ENCODE peak calls at places on chromosomes 1 and 21, in six cellular contexts. E is astrocyte, B is HCT116, H is right cardiac atrium, D is colonic mucosa, V is tibial nerve. L is an unnamed sample.

GRCh38 chr1:183080406-183080805 is 57.2 kb downstream of the LAMC1 start:
- DNase-seq in V (no peak), E (peak; percentile 72), D (no peak), H (no peak), B (no peak), L (no peak)

GRCh38 chr21:14602418-14602987 is 56.4 kb upstream of the SAMSN1 start:
- DNase-seq in B (no peak), E (no peak), V (no peak), H (no peak), D (no peak), L (no peak)

GRCh38 chr1:236687273-236687672 is 974 bp downstream of the ACTN2 start:
- DNase-seq in E (no peak), B (no peak), H (no peak), D (no peak), V (no peak), L (no peak)

GRCh38 chr1:102098536-102098935 is 101.8 kb upstream of the OLFM3 start:
- DNase-seq in H (no peak), B (no peak), V (no peak), E (no peak), D (no peak), L (no peak)

GRCh38 chr1:39102537-39103320 is 76.6 kb downstream of the NDUFS5 start:
- DNase-seq in D (peak; percentile 34), B (peak; percentile 50), E (peak; percentile 69), V (no peak), H (peak; percentile 62), L (no peak)

GRCh38 chr1:111909010-111909409 is 80.5 kb downstream of the KCND3 start:
- DNase-seq in V (no peak), H (no peak), E (no peak), D (no peak), B (no peak), L (no peak)

GRCh38 chr1:208924011-208924410 is 659.5 kb upstream of the CAMK1G start:
- DNase-seq in H (no peak), E (peak; percentile 73), D (no peak), B (no peak), V (no peak), L (no peak)

GRCh38 chr1:219387211-219387610 is 213.5 kb downstream of the LYPLAL1 start:
- DNase-seq in E (no peak), D (no peak), H (no peak), V (no peak), B (no peak), L (no peak)

GRCh38 chr1:9714257-9714718 is 62.8 kb downstream of the PIK3CD start:
- DNase-seq in H (peak; percentile 9), E (no peak), V (no peak), D (no peak), B (no peak), L (no peak)

GRCh38 chr1:26915204-26915842 is 1.5 kb upstream of the NR0B2 start:
- DNase-seq in D (peak; percentile 58), V (no peak), H (peak; percentile 73), B (no peak), E (no peak), L (no peak)

GRCh38 chr1:107549152-107549810 is 408.4 kb downstream of the NTNG1 start:
- DNase-seq in H (no peak), D (no peak), E (no peak), V (no peak), B (no peak), L (no peak)

GRCh38 chr1:212827831-212828278 is 19.6 kb downstream of the SPATA45 start:
- DNase-seq in H (no peak), D (peak; percentile 39), V (no peak), E (no peak), B (no peak), L (no peak)

GRCh38 chr1:25889470-25889869 is 14.0 kb upstream of the PAQR7 start:
- DNase-seq in V (no peak), E (no peak), B (no peak), H (no peak), D (no peak), L (no peak)

GRCh38 chr1:111769517-111770146 is 13.9 kb downstream of the DDX20 start:
- DNase-seq in V (no peak), E (peak; percentile 43), B (peak; percentile 48), H (no peak), D (no peak), L (peak; percentile 27)

GRCh38 chr1:234743866-234744581 is 134.0 kb upstream of the IRF2BP2 start:
- DNase-seq in D (no peak), H (peak; percentile 71), B (no peak), E (peak; percentile 76), V (no peak), L (no peak)

GRCh38 chr1:167431261-167431908 is 86.9 kb downstream of the CD247 start:
- DNase-seq in V (no peak), E (no peak), B (no peak), H (no peak), D (no peak), L (no peak)

GRCh38 chr1:9296850-9297249 is 4.2 kb downstream of the SPSB1 start:
- DNase-seq in D (no peak), B (no peak), V (peak; percentile 48), E (no peak), H (peak; percentile 35), L (no peak)

GRCh38 chr1:119160851-119161250 is 20.4 kb upstream of the WARS2 start:
- DNase-seq in B (no peak), D (no peak), E (no peak), V (no peak), H (no peak), L (no peak)

GRCh38 chr21:31479714-31480113 is 135.7 kb upstream of the TIAM1 start:
- DNase-seq in B (no peak), E (no peak), H (no peak), V (no peak), D (no peak), L (no peak)

GRCh38 chr21:31480228-31480627 is 136.2 kb upstream of the TIAM1 start:
- DNase-seq in E (no peak), D (no peak), B (no peak), H (no peak), V (no peak), L (no peak)

GRCh38 chr21:31479222-31479621 is 135.2 kb upstream of the TIAM1 start:
- DNase-seq in D (no peak), B (no peak), V (no peak), H (no peak), E (no peak), L (no peak)

GRCh38 chr21:31484219-31484618 is 140.2 kb upstream of the TIAM1 start:
- DNase-seq in E (no peak), B (no peak), V (no peak), D (no peak), H (no peak), L (no peak)

DNA sequence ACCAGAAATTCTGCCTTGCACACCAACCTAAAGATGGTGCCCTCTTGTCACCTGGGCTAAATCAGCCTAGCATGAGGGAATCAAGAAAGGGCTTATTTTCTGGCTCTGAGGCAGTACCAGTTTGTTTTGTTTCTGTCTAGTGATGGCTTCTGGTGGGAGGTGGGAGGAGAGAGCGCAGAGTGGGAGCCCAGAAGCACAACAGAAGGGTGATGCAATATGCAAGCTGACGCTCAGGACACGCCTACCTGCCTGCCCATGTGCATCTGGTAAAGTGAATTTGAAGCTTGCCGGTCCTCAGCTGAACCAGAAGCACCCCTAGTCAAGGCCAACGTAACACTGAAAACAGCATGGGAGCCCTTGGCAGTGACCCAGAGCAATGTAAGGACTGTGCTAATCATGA is 138.4 kb upstream of the TIAM1 start:
- DNase-seq in V (no peak), H (no peak), E (no peak), B (no peak), D (no peak), L (no peak)
- H3K9me3 ChIP-seq in V (no peaks in the 10 kb centered on the region), H (no peaks in the 10 kb centered on the region), E (peaks cover 10% of the 10 kb centered on the region), B (no peaks in the 10 kb centered on the region), D (no peaks in the 10 kb centered on the region), L (peaks cover 9% of the 10 kb centered on the region)

DNA sequence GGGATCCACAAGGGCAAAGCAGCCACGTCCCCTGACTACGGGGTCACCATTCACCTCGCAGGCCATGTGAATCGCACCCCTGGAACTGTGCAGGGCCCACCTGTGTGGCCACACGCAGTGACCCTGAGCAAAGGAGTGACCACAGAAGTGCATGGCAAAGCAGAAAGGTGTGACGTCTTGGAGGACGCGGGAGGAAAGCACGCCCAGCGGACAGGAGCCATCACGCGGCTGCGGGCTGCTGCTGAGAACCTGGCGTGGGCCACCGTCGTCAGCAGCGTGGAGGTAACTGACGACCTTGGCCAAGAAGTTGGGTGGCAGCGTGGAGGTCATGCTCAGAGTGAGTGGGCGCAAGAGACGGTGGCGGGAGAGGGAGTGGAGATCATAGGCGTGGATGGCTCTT is 76.7 kb upstream of the C1orf174 start:
- DNase-seq in H (no peak), E (no peak), B (no peak), V (no peak), D (no peak), L (no peak)
- H3K9me3 ChIP-seq in H (no peaks in the 10 kb centered on the region), E (peaks cover 14% of the 10 kb centered on the region), B (no peaks in the 10 kb centered on the region), V (no peaks in the 10 kb centered on the region), D (no peaks in the 10 kb centered on the region), L (no peaks in the 10 kb centered on the region)

DNA sequence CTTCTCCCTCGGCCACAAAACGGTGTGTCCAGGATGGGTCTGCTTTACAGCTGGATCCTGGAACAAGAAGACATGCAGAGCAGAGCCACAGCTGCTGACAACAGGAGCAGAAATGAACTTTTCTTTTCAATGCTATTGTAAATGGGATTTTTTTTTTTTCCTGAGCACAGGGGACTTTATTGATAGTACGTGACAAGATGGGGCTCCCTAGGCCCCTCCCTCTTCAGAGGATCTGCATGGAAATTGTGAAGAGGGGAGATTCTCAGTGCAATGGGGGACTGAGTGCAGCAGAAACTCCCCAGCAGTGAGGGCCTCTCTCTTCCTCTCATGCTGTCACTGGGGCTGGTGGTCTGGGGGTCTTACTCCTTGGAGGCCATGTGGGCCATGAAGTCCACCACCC is 40.8 kb upstream of the CD2 start:
- DNase-seq in B (no peak), V (no peak), E (no peak), H (no peak), D (no peak), L (no peak)
- H3K9me3 ChIP-seq in B (no peaks in the 10 kb centered on the region), V (no peaks in the 10 kb centered on the region), E (no peaks in the 10 kb centered on the region), H (no peaks in the 10 kb centered on the region), D (no peaks in the 10 kb centered on the region), L (no peaks in the 10 kb centered on the region)

GRCh38 chr21:9758141-9758540 is 763.2 kb upstream of the TPTE start:
- DNase-seq in V (no peak), E (no peak), B (no peak), H (no peak), D (no peak), L (no peak)
- H3K9me3 ChIP-seq in V (no peaks in the 10 kb centered on the region), E (peaks cover 25% of the 10 kb centered on the region), B (peaks cover 70% of the 10 kb centered on the region), H (no peaks in the 10 kb centered on the region), D (peaks cover 13% of the 10 kb centered on the region), L (peaks cover 3% of the 10 kb centered on the region)

L was measured in T-helper 17 cell.